ENCODE peak calls at places on chromosomes 13 and 19, in seven cellular contexts. D is EL; H is brain microvascular endothelial cell; E is activated T-helper 9 cell treated with anti-CD3 and anti-CD28 coated beads, Interleukin-2, amount 50 U/mL, for 16 hours; P is LHCN-M2; W is astrocyte of the hippocampus; K is astrocyte of the cerebellum. O is an unnamed sample.

GRCh38 chr19:281992-282391 is 9.2 kb downstream of the PLPP2 start:
- DNase-seq in D (no peak), H (no peak), E (no peak), P (no peak), W (no peak), K (no peak), O (no peak)

GRCh38 chr19:46349311-46349993 is 2.6 kb downstream of the PPP5C start:
- DNase-seq in D (no peak), H (no peak), E (no peak), P (no peak), W (no peak), K (no peak), O (no peak)

GRCh38 chr13:35888327-35888940 is 242.7 kb downstream of the DCLK1 start:
- DNase-seq in D (no peak), H (no peak), E (no peak), P (no peak), W (peak), K (peak), O (no peak)

GRCh38 chr13:37175996-37176395 is 70.5 kb upstream of the CSNK1A1L start:
- DNase-seq in D (peak), H (peak), E (no peak), P (peak), W (peak), K (peak), O (no peak)

GRCh38 chr19:12880551-12881171 is 588 bp downstream of the DNASE2 start:
- DNase-seq in D (peak), H (peak), E (no peak), P (no peak), W (peak), K (no peak), O (peak)

GRCh38 chr13:44313674-44314073 is 60.0 kb upstream of the SERP2 start:
- DNase-seq in D (peak), H (peak), E (no peak), P (peak), W (peak), K (no peak), O (no peak)

GRCh38 chr13:35630551-35631275 is 154.2 kb upstream of the MAB21L1 start:
- DNase-seq in D (peak), H (peak), E (no peak), P (peak), W (peak), K (peak), O (no peak)

GRCh38 chr13:100674363-100674847 is at the start of gene TMTC4:
- DNase-seq in D (no peak), H (no peak), E (no peak), P (no peak), W (no peak), K (no peak), O (no peak)

GRCh38 chr13:112124100-112124499 is 57.2 kb downstream of the SOX1 start:
- DNase-seq in D (no peak), H (no peak), E (no peak), P (no peak), W (no peak), K (no peak), O (no peak)

GRCh38 chr13:100274942-100275506 is 186.1 kb downstream of the PCCA start:
- DNase-seq in D (peak), H (peak), E (no peak), P (no peak), W (peak), K (peak), O (no peak)

GRCh38 chr13:29954082-29955043 is 103.9 kb upstream of the UBL3 start:
- DNase-seq in D (no peak), H (no peak), E (no peak), P (no peak), W (no peak), K (no peak), O (no peak)

GRCh38 chr19:16588089-16588823 is 16.0 kb upstream of the SLC35E1 start:
- DNase-seq in D (no peak), H (no peak), E (peak), P (peak), W (no peak), K (no peak), O (no peak)

GRCh38 chr19:45515081-45515624 is 7.9 kb downstream of the VASP start:
- DNase-seq in D (no peak), H (no peak), E (no peak), P (no peak), W (no peak), K (no peak), O (no peak)

GRCh38 chr13:48797761-48798160 is 144.0 kb downstream of the CYSLTR2 start:
- DNase-seq in D (no peak), H (no peak), E (no peak), P (no peak), W (no peak), K (no peak), O (no peak)

GRCh38 chr19:55092423-55093318 is 17.0 kb downstream of the EPS8L1 start:
- DNase-seq in D (no peak), H (no peak), E (no peak), P (no peak), W (no peak), K (no peak), O (no peak)

GRCh38 chr13:76816394-76816793 is 69.8 kb downstream of the KCTD12 start:
- DNase-seq in D (no peak), H (no peak), E (no peak), P (peak), W (no peak), K (no peak), O (no peak)

GRCh38 chr19:34327851-34328250 is 37.1 kb upstream of the GPI start:
- DNase-seq in D (no peak), H (no peak), E (no peak), P (no peak), W (no peak), K (no peak), O (no peak)

GRCh38 chr13:43227721-43228120 is 204.3 kb downstream of the DNAJC15 start:
- DNase-seq in D (peak), H (peak), E (no peak), P (peak), W (peak), K (no peak), O (no peak)

GRCh38 chr19:43504426-43505185 is at the start of gene PHLDB3:
- DNase-seq in D (no peak), H (no peak), E (peak), P (peak), W (no peak), K (no peak), O (peak)

GRCh38 chr13:97141564-97142005 is 80.5 kb upstream of the MBNL2 start:
- DNase-seq in D (peak), H (peak), E (no peak), P (peak), W (peak), K (peak), O (peak)

GRCh38 chr13:79679334-79679733 is 198.4 kb downstream of the NDFIP2 start:
- DNase-seq in D (peak), H (peak), E (no peak), P (peak), W (peak), K (peak), O (peak)

GRCh38 chr19:32662186-32662585 is 12.8 kb downstream of the ANKRD27 start:
- DNase-seq in D (peak), H (peak), E (no peak), P (no peak), W (peak), K (no peak), O (no peak)

GRCh38 chr13:26584713-26585112 is 27.2 kb downstream of the WASF3 start:
- DNase-seq in D (peak), H (peak), E (no peak), P (peak), W (peak), K (no peak), O (no peak)

GRCh38 chr19:1046836-1047695 is 7.2 kb downstream of the ABCA7 start:
- DNase-seq in D (no peak), H (no peak), E (no peak), P (no peak), W (no peak), K (no peak), O (no peak)

GRCh38 chr19:2239771-2240770 is 3.4 kb downstream of the SF3A2 start:
- DNase-seq in D (peak), H (peak), E (no peak), P (peak), W (peak), K (peak), O (no peak)

GRCh38 chr13:93230466-93230865 is 3.9 kb downstream of the GPC6 start:
- DNase-seq in D (peak), H (no peak), E (no peak), P (peak), W (peak), K (peak), O (no peak)

GRCh38 chr13:39938591-39938990 is 283.1 kb downstream of the COG6 start:
- DNase-seq in D (no peak), H (no peak), E (no peak), P (no peak), W (no peak), K (no peak), O (no peak)

GRCh38 chr19:24033962-24034342 is 53.0 kb upstream of the ZNF254 start:
- DNase-seq in D (peak), H (peak), E (no peak), P (peak), W (peak), K (peak), O (peak)

GRCh38 chr19:6078068-6078467 is 32.2 kb downstream of the RFX2 start:
- DNase-seq in D (no peak), H (no peak), E (no peak), P (no peak), W (no peak), K (no peak), O (no peak)

GRCh38 chr19:46748325-46749109 is 2.3 kb upstream of the STRN4 start:
- DNase-seq in D (peak), H (peak), E (peak), P (peak), W (peak), K (no peak), O (no peak)

GRCh38 chr13:113404723-113405471 is 41.0 kb upstream of the GRTP1 start:
- DNase-seq in D (no peak), H (no peak), E (no peak), P (no peak), W (no peak), K (no peak), O (no peak)

GRCh38 chr13:44573790-44574465 is 2.2 kb downstream of the TSC22D1 start:
- DNase-seq in D (peak), H (peak), E (no peak), P (peak), W (peak), K (peak), O (no peak)